ENCODE peak calls at places on chromosome 12, in ten cellular contexts. T is neural progenitor cell; R is omental fat pad; F is esophagus squamous epithelium; M is CD4-positive, alpha-beta T cell; B is GM23338; C is uterus; I is foreskin keratinocyte; D is A549; J is PC-3. G is an unnamed sample.

GRCh38 chr12:132146098-132146497 is 1.8 kb downstream of the NOC4L start:
- DNase-seq in T (no peak), R (no peak), F (no peak), M (no peak), B (no peak), C (no peak), I (no peak), D (no peak), J (no peak), G (no peak)

GRCh38 chr12:114827460-114827859 is 143.5 kb upstream of the TBX3 start:
- DNase-seq in T (no peak), R (no peak), F (no peak), M (no peak), B (no peak), C (no peak), I (no peak), D (no peak), J (no peak), G (no peak)

GRCh38 chr12:6923851-6924250 is 3.9 kb upstream of the ATN1 start:
- DNase-seq in T (no peak), R (no peak), F (no peak), M (no peak), B (no peak), C (no peak), I (no peak), D (no peak), J (no peak), G (no peak)

GRCh38 chr12:51913071-51914033 is 6.0 kb downstream of the ACVRL1 start:
- DNase-seq in T (no peak), R (no peak), F (no peak), M (no peak), B (peak), C (no peak), I (no peak), D (no peak), J (no peak), G (no peak)

GRCh38 chr12:116720129-116720528 is 17.7 kb downstream of the SPRING1 start:
- DNase-seq in T (no peak), R (no peak), F (no peak), M (no peak), B (no peak), C (no peak), I (no peak), D (no peak), J (no peak), G (no peak)

GRCh38 chr12:20212658-20213387 is 155.5 kb upstream of the PDE3A start:
- DNase-seq in T (peak), R (peak), F (peak), M (no peak), B (peak), C (peak), I (peak), D (peak), J (peak), G (peak)

GRCh38 chr12:24880732-24881131 is 68.2 kb downstream of the BCAT1 start:
- DNase-seq in T (no peak), R (no peak), F (no peak), M (no peak), B (no peak), C (no peak), I (no peak), D (no peak), J (no peak), G (no peak)

GRCh38 chr12:45611061-45611460 is 118.4 kb upstream of the ARID2 start:
- DNase-seq in T (no peak), R (no peak), F (no peak), M (no peak), B (peak), C (no peak), I (no peak), D (no peak), J (no peak), G (no peak)

GRCh38 chr12:5592313-5592712 is 160.4 kb downstream of the NTF3 start:
- DNase-seq in T (no peak), R (no peak), F (no peak), M (no peak), B (no peak), C (no peak), I (no peak), D (no peak), J (no peak), G (no peak)

GRCh38 chr12:118866346-118866745 is 115.0 kb upstream of the SRRM4 start:
- DNase-seq in T (peak), R (no peak), F (no peak), M (no peak), B (peak), C (no peak), I (no peak), D (no peak), J (peak), G (no peak)

GRCh38 chr12:54526800-54527630 is 22.4 kb upstream of the PDE1B start:
- DNase-seq in T (peak), R (no peak), F (no peak), M (peak), B (peak), C (peak), I (no peak), D (no peak), J (peak), G (no peak)

GRCh38 chr12:6285063-6285477 is 25.4 kb upstream of the PLEKHG6 start:
- DNase-seq in T (peak), R (no peak), F (no peak), M (peak), B (peak), C (peak), I (no peak), D (peak), J (peak), G (peak)

GRCh38 chr12:45850302-45850701 is 120.8 kb downstream of the ARID2 start:
- DNase-seq in T (no peak), R (no peak), F (no peak), M (no peak), B (no peak), C (no peak), I (no peak), D (no peak), J (no peak), G (no peak)

GRCh38 chr12:103348935-103349334 is 146.8 kb downstream of the C12orf42 start:
- DNase-seq in T (no peak), R (no peak), F (no peak), M (no peak), B (no peak), C (no peak), I (no peak), D (no peak), J (no peak), G (no peak)

GRCh38 chr12:127728285-127728684 is 538.7 kb upstream of the TMEM132C start:
- DNase-seq in T (no peak), R (no peak), F (no peak), M (no peak), B (no peak), C (no peak), I (no peak), D (no peak), J (no peak), G (no peak)

GRCh38 chr12:56927281-56927680 is 6.9 kb downstream of the SDR9C7 start:
- DNase-seq in T (no peak), R (no peak), F (no peak), M (no peak), B (no peak), C (no peak), I (no peak), D (no peak), J (no peak), G (no peak)

GRCh38 chr12:26113194-26113654 is 11.6 kb downstream of the BHLHE41 start:
- DNase-seq in T (peak), R (no peak), F (no peak), M (no peak), B (peak), C (no peak), I (no peak), D (no peak), J (peak), G (no peak)

GRCh38 chr12:80269953-80270552 is 170.7 kb downstream of the OTOGL start:
- DNase-seq in T (peak), R (no peak), F (no peak), M (no peak), B (peak), C (no peak), I (no peak), D (peak), J (peak), G (no peak)

GRCh38 chr12:73991138-73991537 is 546.5 kb upstream of the ATXN7L3B start:
- DNase-seq in T (no peak), R (no peak), F (no peak), M (no peak), B (no peak), C (no peak), I (no peak), D (no peak), J (no peak), G (no peak)

GRCh38 chr12:91627225-91627624 is 444.6 kb upstream of the DCN start:
- DNase-seq in T (no peak), R (no peak), F (no peak), M (no peak), B (no peak), C (no peak), I (peak), D (no peak), J (no peak), G (no peak)

GRCh38 chr12:127192391-127192790 is 1074.6 kb upstream of the TMEM132C start:
- DNase-seq in T (no peak), R (no peak), F (no peak), M (no peak), B (no peak), C (no peak), I (no peak), D (no peak), J (no peak), G (no peak)

GRCh38 chr12:49296034-49296835 is 1.3 kb downstream of the PRPH start:
- DNase-seq in T (peak), R (no peak), F (no peak), M (peak), B (peak), C (no peak), I (no peak), D (peak), J (peak), G (peak)

GRCh38 chr12:105504286-105504685 is 173.8 kb downstream of the C12orf75 start:
- DNase-seq in T (no peak), R (no peak), F (no peak), M (no peak), B (peak), C (no peak), I (no peak), D (no peak), J (no peak), G (no peak)

GRCh38 chr12:31005944-31006361 is 67.7 kb upstream of the DDX11 start:
- DNase-seq in T (no peak), R (no peak), F (no peak), M (no peak), B (no peak), C (no peak), I (peak), D (peak), J (peak), G (no peak)

GRCh38 chr12:2640709-2641108 is 154.1 kb upstream of the FKBP4 start:
- DNase-seq in T (peak), R (peak), F (no peak), M (no peak), B (no peak), C (peak), I (peak), D (peak), J (peak), G (no peak)

GRCh38 chr12:59833408-59833807 is 237.6 kb downstream of the SLC16A7 start:
- DNase-seq in T (no peak), R (no peak), F (no peak), M (no peak), B (no peak), C (no peak), I (no peak), D (no peak), J (no peak), G (no peak)

GRCh38 chr12:92786045-92786444 is 83.3 kb downstream of the PLEKHG7 start:
- DNase-seq in T (no peak), R (no peak), F (no peak), M (no peak), B (no peak), C (no peak), I (no peak), D (no peak), J (no peak), G (no peak)

GRCh38 chr12:58346032-58346632 is 404.8 kb downstream of the ATP23 start:
- DNase-seq in T (peak), R (no peak), F (no peak), M (no peak), B (peak), C (no peak), I (no peak), D (peak), J (peak), G (no peak)

GRCh38 chr12:50043308-50043707 is 14.1 kb upstream of the ASIC1 start:
- DNase-seq in T (no peak), R (no peak), F (no peak), M (no peak), B (no peak), C (no peak), I (no peak), D (no peak), J (no peak), G (no peak)

GRCh38 chr12:11635341-11635740 is 14.1 kb upstream of the ETV6 start:
- DNase-seq in T (no peak), R (no peak), F (no peak), M (no peak), B (no peak), C (no peak), I (peak), D (no peak), J (peak), G (no peak)

GRCh38 chr12:90013409-90013808 is 304.8 kb upstream of the ATP2B1 start:
- DNase-seq in T (peak), R (no peak), F (no peak), M (no peak), B (peak), C (no peak), I (no peak), D (no peak), J (no peak), G (no peak)

GRCh38 chr12:64351265-64351664 is 39.3 kb downstream of the C12orf56 start:
- DNase-seq in T (no peak), R (no peak), F (no peak), M (no peak), B (no peak), C (no peak), I (no peak), D (no peak), J (no peak), G (no peak)

GRCh38 chr12:64347630-64348029 is 42.9 kb downstream of the C12orf56 start:
- DNase-seq in T (no peak), R (no peak), F (no peak), M (no peak), B (no peak), C (no peak), I (no peak), D (no peak), J (no peak), G (no peak)

GRCh38 chr12:64352181-64352580 is 38.4 kb downstream of the C12orf56 start:
- DNase-seq in T (no peak), R (no peak), F (no peak), M (no peak), B (peak), C (no peak), I (no peak), D (no peak), J (no peak), G (no peak)
- TF ChIP-seq CTCF in T (peak), R (no peak), F (no peak), M (no peak), B (peak), C (no peak), I (peak), D (no peak), J (no peak), G (no peak)

GRCh38 chr12:128843538-128843937 is 9.7 kb upstream of the GLT1D1 start:
- DNase-seq in T (no peak), R (no peak), F (no peak), M (no peak), B (no peak), C (no peak), I (no peak), D (no peak), J (no peak), G (no peak)

GRCh38 chr12:128842579-128842978 is 10.7 kb upstream of the GLT1D1 start:
- DNase-seq in T (no peak), R (no peak), F (no peak), M (no peak), B (no peak), C (no peak), I (no peak), D (no peak), J (no peak), G (no peak)

GRCh38 chr12:128840862-128841468 is 12.3 kb upstream of the GLT1D1 start:
- DNase-seq in T (no peak), R (no peak), F (no peak), M (no peak), B (no peak), C (no peak), I (no peak), D (no peak), J (no peak), G (no peak)

GRCh38 chr12:128848371-128848770 is 4.9 kb upstream of the GLT1D1 start:
- DNase-seq in T (no peak), R (no peak), F (no peak), M (no peak), B (no peak), C (no peak), I (no peak), D (no peak), J (no peak), G (no peak)

DNA sequence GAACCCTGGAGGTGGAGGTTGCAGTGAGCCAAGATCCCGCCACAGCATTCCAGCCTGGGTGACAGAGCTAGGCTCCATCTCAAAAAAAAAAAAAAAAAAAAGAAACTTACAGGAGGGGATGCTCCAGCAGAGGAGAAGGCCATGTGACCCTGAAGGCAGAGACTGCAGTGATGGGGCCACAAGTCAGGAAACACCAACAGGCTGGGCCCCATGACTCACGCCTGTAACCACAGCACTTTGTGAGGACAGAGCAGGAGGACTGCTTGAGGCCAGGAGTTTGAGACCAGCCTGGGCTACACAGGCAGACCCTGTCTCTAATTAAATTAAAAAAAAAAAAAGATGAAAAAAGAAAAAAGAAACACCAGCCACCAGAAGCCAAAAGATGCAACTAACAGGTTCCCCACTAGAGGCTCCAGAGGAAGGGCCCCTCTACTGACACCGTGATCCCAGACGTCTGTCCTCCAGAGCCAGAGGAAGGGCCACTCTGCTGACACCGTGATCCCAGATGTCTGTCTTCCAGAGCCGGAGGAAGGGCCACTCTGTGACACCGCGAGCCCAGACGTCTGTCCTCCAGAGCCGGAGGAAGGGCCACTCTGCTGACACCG is 9.1 kb upstream of the GLT1D1 start:
- DNase-seq in T (peak), R (no peak), F (no peak), M (no peak), B (peak), C (no peak), I (no peak), D (no peak), J (no peak), G (no peak)
- TF ChIP-seq CTCF in T (peak), R (no peak), F (no peak), M (no peak), B (peak), C (no peak), I (no peak), D (no peak), J (no peak), G (no peak)

GRCh38 chr12:16006752-16007151 is 95.6 kb downstream of the DERA start:
- DNase-seq in T (no peak), R (no peak), F (no peak), M (no peak), B (no peak), C (no peak), I (no peak), D (no peak), J (no peak), G (no peak)
- TF ChIP-seq CTCF in T (no peak), R (no peak), F (no peak), M (no peak), B (no peak), C (no peak), I (no peak), D (no peak), J (no peak), G (no peak)

GRCh38 chr12:112013601-112014402 is 576 bp downstream of the ERP29 start:
- DNase-seq in T (peak), R (no peak), F (no peak), M (peak), B (peak), C (peak), I (peak), D (peak), J (peak), G (peak)
- TF ChIP-seq CTCF in T (no peak), R (no peak), F (peak), M (no peak), B (no peak), C (no peak), I (no peak), D (no peak), J (no peak), G (peak)

GRCh38 chr12:130948751-130949150 is 5.0 kb upstream of the ADGRD1 start:
- DNase-seq in T (no peak), R (no peak), F (no peak), M (no peak), B (no peak), C (no peak), I (no peak), D (no peak), J (no peak), G (no peak)
- TF ChIP-seq CTCF in T (no peak), R (no peak), F (no peak), M (no peak), B (no peak), C (no peak), I (no peak), D (no peak), J (no peak), G (no peak)

DNA sequence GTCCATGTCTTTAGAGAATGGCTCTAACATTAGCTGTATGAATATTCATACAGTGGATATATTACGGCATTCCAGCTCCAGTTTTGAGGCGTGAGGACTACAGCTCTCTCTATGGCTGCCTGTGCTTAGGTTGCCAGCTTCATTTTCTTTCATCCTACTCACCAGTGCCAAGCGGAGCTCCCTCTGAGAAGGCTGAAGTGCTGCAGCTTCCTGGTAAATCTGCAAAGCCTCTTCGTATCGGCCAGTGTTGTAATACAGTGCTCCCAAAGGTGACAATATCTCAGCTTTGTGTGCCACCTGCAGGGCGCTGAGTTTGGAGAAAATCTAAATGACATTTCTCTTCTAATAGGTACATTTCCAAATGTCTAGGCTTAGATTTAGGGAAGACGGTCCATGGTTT is 19.8 kb upstream of the OVCH1 start:
- DNase-seq in T (no peak), R (no peak), F (no peak), M (no peak), B (no peak), C (no peak), I (no peak), D (no peak), J (peak), G (no peak)
- TF ChIP-seq CTCF in T (no peak), R (no peak), F (no peak), M (no peak), B (no peak), C (no peak), I (no peak), D (no peak), J (peak), G (no peak)